ENCODE peak calls at places on chromosomes 13 and 19, in four cellular contexts. One of them, this sample, is unnamed. For H3K27me3, the result is how much of the 10 kb centered on the place peaks cover.

GRCh38 chr19:36245210-36246005 is 30.5 kb downstream of the ZNF146 start:
- DNase-seq in fibroblast of lung: no peak
- DNase-seq in ovary: no peak
- DNase-seq in adrenal gland: no peak
- DNase-seq in this sample: no peak

GRCh38 chr19:35206379-35206778 is 22.2 kb downstream of the FAM187B start:
- DNase-seq in ovary: no peak
- DNase-seq in fibroblast of lung: no peak
- DNase-seq in adrenal gland: no peak
- DNase-seq in this sample: no peak

GRCh38 chr19:16371540-16371986 is 46.9 kb downstream of the KLF2 start:
- DNase-seq in ovary: no peak
- DNase-seq in fibroblast of lung: no peak
- DNase-seq in adrenal gland: peak
- DNase-seq in this sample: no peak

GRCh38 chr19:31378404-31378803 is 29.2 kb upstream of the TSHZ3 start:
- DNase-seq in ovary: peak
- DNase-seq in fibroblast of lung: peak
- DNase-seq in adrenal gland: no peak
- DNase-seq in this sample: peak

GRCh38 chr19:52993342-52994178 is 20.2 kb upstream of the ERVV-1 start:
- DNase-seq in adrenal gland: peak
- DNase-seq in fibroblast of lung: peak
- DNase-seq in ovary: peak
- DNase-seq in this sample: peak

GRCh38 chr13:48508001-48508400 is 24.9 kb downstream of the RCBTB2 start:
- DNase-seq in ovary: no peak
- DNase-seq in adrenal gland: no peak
- DNase-seq in fibroblast of lung: no peak
- DNase-seq in this sample: no peak

GRCh38 chr13:39415403-39415802 is 187.6 kb downstream of the LHFPL6 start:
- DNase-seq in adrenal gland: peak
- DNase-seq in fibroblast of lung: peak
- DNase-seq in ovary: peak
- DNase-seq in this sample: no peak

GRCh38 chr19:48739400-48739825 is 997 bp downstream of the RASIP1 start:
- DNase-seq in fibroblast of lung: no peak
- DNase-seq in adrenal gland: peak
- DNase-seq in ovary: no peak
- DNase-seq in this sample: no peak

GRCh38 chr13:90542959-90543358 is 804.5 kb upstream of the MIR17HG start:
- DNase-seq in fibroblast of lung: no peak
- DNase-seq in ovary: no peak
- DNase-seq in adrenal gland: no peak
- DNase-seq in this sample: no peak

GRCh38 chr19:42132030-42132628 is at the start of gene POU2F2:
- DNase-seq in fibroblast of lung: no peak
- DNase-seq in ovary: no peak
- DNase-seq in adrenal gland: peak
- DNase-seq in this sample: no peak

GRCh38 chr19:16561382-16561781 is 10.8 kb downstream of the SLC35E1 start:
- DNase-seq in ovary: no peak
- DNase-seq in fibroblast of lung: no peak
- DNase-seq in adrenal gland: no peak
- DNase-seq in this sample: no peak

GRCh38 chr19:18507727-18508440 is 14.0 kb downstream of the ELL start:
- DNase-seq in adrenal gland: no peak
- DNase-seq in fibroblast of lung: no peak
- DNase-seq in ovary: peak
- DNase-seq in this sample: peak

GRCh38 chr13:53191091-53191490 is 162.5 kb downstream of the OLFM4 start:
- DNase-seq in ovary: no peak
- DNase-seq in adrenal gland: no peak
- DNase-seq in fibroblast of lung: peak
- DNase-seq in this sample: no peak

GRCh38 chr13:27379694-27380596 is 44.5 kb upstream of the GTF3A start:
- DNase-seq in adrenal gland: peak
- DNase-seq in fibroblast of lung: peak
- DNase-seq in ovary: peak
- DNase-seq in this sample: peak

GRCh38 chr19:19546751-19547162 is 8.7 kb downstream of the CILP2 start:
- DNase-seq in adrenal gland: no peak
- DNase-seq in fibroblast of lung: no peak
- DNase-seq in ovary: no peak
- DNase-seq in this sample: no peak

GRCh38 chr19:33289261-33289660 is 13.1 kb downstream of the CEBPA start:
- DNase-seq in ovary: no peak
- DNase-seq in fibroblast of lung: no peak
- DNase-seq in adrenal gland: no peak
- DNase-seq in this sample: no peak

GRCh38 chr19:7400815-7401214 is 52.1 kb downstream of the ARHGEF18 start:
- DNase-seq in ovary: no peak
- DNase-seq in fibroblast of lung: no peak
- DNase-seq in adrenal gland: no peak
- DNase-seq in this sample: no peak

GRCh38 chr19:55549500-55550320 is 4.4 kb upstream of the SBK3 start:
- DNase-seq in ovary: no peak
- DNase-seq in fibroblast of lung: peak
- DNase-seq in adrenal gland: no peak
- DNase-seq in this sample: peak

GRCh38 chr19:1082928-1083816 is 12.0 kb downstream of the POLR2E start:
- DNase-seq in ovary: no peak
- DNase-seq in fibroblast of lung: no peak
- DNase-seq in adrenal gland: no peak
- DNase-seq in this sample: no peak

GRCh38 chr13:76632388-76633044 is 253.7 kb downstream of the KCTD12 start:
- DNase-seq in ovary: no peak
- DNase-seq in adrenal gland: no peak
- DNase-seq in fibroblast of lung: no peak
- DNase-seq in this sample: no peak

GRCh38 chr19:34678421-34678820 is 943 bp downstream of the ZNF302 start:
- DNase-seq in fibroblast of lung: no peak
- DNase-seq in adrenal gland: no peak
- DNase-seq in ovary: no peak
- DNase-seq in this sample: no peak

GRCh38 chr19:14542721-14543328 is 13.4 kb downstream of the TECR start:
- DNase-seq in ovary: no peak
- DNase-seq in adrenal gland: no peak
- DNase-seq in fibroblast of lung: peak
- DNase-seq in this sample: no peak

GRCh38 chr13:106230450-106230849 is 305.0 kb downstream of the EFNB2 start:
- DNase-seq in adrenal gland: no peak
- DNase-seq in ovary: no peak
- DNase-seq in fibroblast of lung: peak
- DNase-seq in this sample: peak

GRCh38 chr19:48258350-48258749 is 2.6 kb upstream of the CARD8 start:
- DNase-seq in adrenal gland: no peak
- DNase-seq in ovary: no peak
- DNase-seq in fibroblast of lung: peak
- DNase-seq in this sample: no peak

GRCh38 chr19:19539738-19540703 is 2.0 kb downstream of the CILP2 start:
- DNase-seq in adrenal gland: no peak
- DNase-seq in ovary: peak
- DNase-seq in fibroblast of lung: peak
- DNase-seq in this sample: peak

GRCh38 chr19:15251010-15251748 is 18.9 kb upstream of the EPHX3 start:
- DNase-seq in adrenal gland: peak
- DNase-seq in fibroblast of lung: peak
- DNase-seq in ovary: no peak
- DNase-seq in this sample: peak

GRCh38 chr19:53503126-53503525 is 34.8 kb upstream of the ZNF331 start:
- DNase-seq in ovary: no peak
- DNase-seq in fibroblast of lung: no peak
- DNase-seq in adrenal gland: no peak
- DNase-seq in this sample: no peak

GRCh38 chr19:19597809-19598306 is 20.6 kb downstream of the PBX4 start:
- DNase-seq in ovary: no peak
- DNase-seq in adrenal gland: no peak
- DNase-seq in fibroblast of lung: no peak
- DNase-seq in this sample: no peak

GRCh38 chr19:31313291-31314030 is 35.8 kb downstream of the TSHZ3 start:
- DNase-seq in ovary: no peak
- DNase-seq in fibroblast of lung: no peak
- DNase-seq in adrenal gland: no peak
- DNase-seq in this sample: no peak

GRCh38 chr13:21476893-21477472 is 17.9 kb upstream of the ZDHHC20 start:
- DNase-seq in fibroblast of lung: peak
- DNase-seq in adrenal gland: peak
- DNase-seq in ovary: peak
- DNase-seq in this sample: peak

GRCh38 chr19:38152461-38153379 is 71.3 kb downstream of the DPF1 start:
- DNase-seq in adrenal gland: no peak
- DNase-seq in fibroblast of lung: peak
- DNase-seq in ovary: no peak
- DNase-seq in this sample: peak

GRCh38 chr13:112062047-112062618 is 4.8 kb upstream of the SOX1 start:
- DNase-seq in fibroblast of lung: no peak
- DNase-seq in ovary: no peak
- DNase-seq in adrenal gland: no peak
- DNase-seq in this sample: no peak

GRCh38 chr13:21124853-21125252 is 51.5 kb downstream of the SKA3 start:
- DNase-seq in ovary: no peak
- DNase-seq in fibroblast of lung: peak
- DNase-seq in adrenal gland: peak
- DNase-seq in this sample: peak

GRCh38 chr19:17155251-17155650 is 59.9 kb upstream of the USE1 start:
- DNase-seq in ovary: no peak
- DNase-seq in adrenal gland: no peak
- DNase-seq in fibroblast of lung: no peak
- DNase-seq in this sample: no peak

GRCh38 chr19:507286-508203 is at the start of gene TPGS1:
- DNase-seq in adrenal gland: peak
- DNase-seq in fibroblast of lung: peak
- DNase-seq in ovary: peak
- DNase-seq in this sample: peak

GRCh38 chr19:55091126-55091910 is 15.6 kb downstream of the EPS8L1 start:
- DNase-seq in adrenal gland: no peak
- DNase-seq in fibroblast of lung: no peak
- DNase-seq in ovary: no peak
- DNase-seq in this sample: no peak

GRCh38 chr13:79503069-79503468 is 22.1 kb downstream of the NDFIP2 start:
- DNase-seq in fibroblast of lung: no peak
- DNase-seq in adrenal gland: no peak
- DNase-seq in ovary: no peak
- DNase-seq in this sample: no peak
- H3K27ac ChIP-seq in fibroblast of lung: no peak
- H3K27ac ChIP-seq in adrenal gland: no peak
- H3K27ac ChIP-seq in ovary: no peak
- H3K27ac ChIP-seq in this sample: no peak

DNA sequence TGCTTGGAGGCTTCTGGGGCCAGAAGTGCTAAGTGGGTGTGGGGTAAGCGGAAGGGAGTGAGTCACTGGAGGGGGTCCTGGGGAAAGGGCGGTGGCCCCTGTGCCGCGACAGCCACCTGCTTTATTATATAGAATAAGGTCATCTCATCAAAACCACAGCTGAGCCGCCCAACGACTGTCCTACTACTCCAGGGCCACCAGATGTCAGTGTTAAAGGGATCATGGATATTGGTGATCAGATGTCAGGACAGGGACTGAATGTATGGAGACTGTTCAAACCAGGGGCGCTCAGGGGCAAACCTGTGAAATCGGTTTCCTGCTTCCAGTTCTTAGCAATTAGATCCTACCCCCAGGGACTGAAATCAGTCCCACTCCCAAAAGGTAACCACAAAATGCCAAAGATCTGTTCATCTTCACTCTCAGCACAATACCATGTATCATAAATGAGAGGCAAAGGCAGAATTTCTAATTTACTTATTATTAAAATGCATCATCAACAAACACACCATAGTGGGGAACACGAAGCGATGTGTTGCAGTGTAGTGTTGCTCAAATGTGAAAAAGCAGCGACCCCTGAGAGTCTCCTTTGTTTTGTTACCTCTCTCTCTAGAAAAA is 24.5 kb downstream of the ARL11 start:
- DNase-seq in ovary: no peak
- DNase-seq in adrenal gland: peak
- DNase-seq in fibroblast of lung: no peak
- DNase-seq in this sample: no peak
- TF ChIP-seq CTCF in ovary: no peak
- TF ChIP-seq CTCF in adrenal gland: peak
- TF ChIP-seq CTCF in fibroblast of lung: peak
- TF ChIP-seq CTCF in this sample: peak

DNA sequence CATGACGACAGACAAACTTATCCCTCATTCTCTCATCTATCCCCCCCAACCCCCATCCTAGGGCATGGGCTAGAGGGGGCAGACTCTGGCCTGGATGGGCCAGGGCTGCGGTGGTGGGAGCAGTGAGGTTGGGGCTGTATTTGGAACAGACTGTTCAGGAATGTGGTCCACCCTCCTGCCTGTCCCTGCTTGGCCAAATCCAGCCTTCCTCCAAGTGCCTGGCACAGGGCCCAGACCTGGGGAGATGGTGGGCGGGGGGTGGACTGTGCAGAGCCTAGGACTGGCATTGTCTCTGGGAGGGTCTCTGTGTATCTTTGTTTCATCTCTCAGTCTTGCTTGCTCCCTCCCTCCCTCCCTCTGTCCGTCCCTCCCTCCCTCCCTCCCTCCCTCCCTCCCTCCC is 14.2 kb downstream of the EGLN2 start:
- DNase-seq in ovary: peak
- DNase-seq in adrenal gland: no peak
- DNase-seq in fibroblast of lung: no peak
- DNase-seq in this sample: no peak
- H3K27me3 ChIP-seq in ovary: under half
- H3K27me3 ChIP-seq in adrenal gland: under half
- H3K27me3 ChIP-seq in fibroblast of lung: under half
- H3K27me3 ChIP-seq in this sample: under half

GRCh38 chr13:51178456-51179074 is 43.6 kb upstream of the FAM124A start:
- DNase-seq in ovary: no peak
- DNase-seq in adrenal gland: no peak
- DNase-seq in fibroblast of lung: no peak
- DNase-seq in this sample: no peak

GRCh38 chr13:51175001-51175400 is 47.2 kb upstream of the FAM124A start:
- DNase-seq in adrenal gland: no peak
- DNase-seq in ovary: no peak
- DNase-seq in fibroblast of lung: no peak
- DNase-seq in this sample: no peak

GRCh38 chr13:51179432-51179971 is 42.7 kb upstream of the FAM124A start:
- DNase-seq in fibroblast of lung: no peak
- DNase-seq in ovary: no peak
- DNase-seq in adrenal gland: no peak
- DNase-seq in this sample: no peak

GRCh38 chr13:51177188-51177587 is 45.0 kb upstream of the FAM124A start:
- DNase-seq in fibroblast of lung: no peak
- DNase-seq in adrenal gland: no peak
- DNase-seq in ovary: no peak
- DNase-seq in this sample: no peak

DNA sequence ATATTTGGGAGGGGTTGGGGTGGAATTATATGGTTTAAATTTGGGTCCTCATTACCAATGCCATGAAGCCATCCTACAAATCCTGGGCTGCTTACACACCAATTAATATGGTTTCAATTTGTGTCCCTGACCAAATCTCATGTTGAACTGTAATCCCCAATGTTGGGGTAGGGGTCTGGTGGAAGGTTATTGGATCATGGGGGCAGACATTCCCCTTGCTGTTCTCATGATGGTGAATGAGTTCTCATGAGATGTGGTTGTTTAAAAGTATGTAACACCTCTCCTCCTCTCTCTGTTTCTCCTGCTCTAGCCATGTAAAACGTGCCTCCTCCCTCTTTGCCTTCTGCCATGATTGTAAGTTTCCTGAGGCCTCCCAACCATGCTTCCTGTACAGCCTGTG is 46.6 kb upstream of the FAM124A start:
- DNase-seq in adrenal gland: no peak
- DNase-seq in ovary: no peak
- DNase-seq in fibroblast of lung: no peak
- DNase-seq in this sample: no peak
- H3K27ac ChIP-seq in adrenal gland: no peak
- H3K27ac ChIP-seq in ovary: no peak
- H3K27ac ChIP-seq in fibroblast of lung: no peak
- H3K27ac ChIP-seq in this sample: no peak

This sample was measured in brain microvascular endothelial cell.